ENCODE peak calls at places on chromosome 20, in five cellular contexts. One of them, this sample, is unnamed.

GRCh38 chr20:49344975-49345374 is 67.1 kb upstream of the ZNFX1 start:
- DNase-seq in H1: no peak
- DNase-seq in GM12878: no peak
- DNase-seq in SK-N-SH: peak; percentile 39
- DNase-seq in HCT116: no peak
- DNase-seq in this sample: no peak

GRCh38 chr20:41308290-41308691 is 9.2 kb downstream of the ZHX3 start:
- DNase-seq in SK-N-SH: no peak
- DNase-seq in HCT116: no peak
- DNase-seq in H1: no peak
- DNase-seq in GM12878: no peak
- DNase-seq in this sample: no peak

GRCh38 chr20:43440531-43440930 is 17.2 kb upstream of the SRSF6 start:
- DNase-seq in HCT116: no peak
- DNase-seq in GM12878: no peak
- DNase-seq in H1: no peak
- DNase-seq in SK-N-SH: no peak
- DNase-seq in this sample: no peak

GRCh38 chr20:34240698-34241615 is at the start of gene ASIP:
- DNase-seq in SK-N-SH: no peak
- DNase-seq in H1: no peak
- DNase-seq in GM12878: no peak
- DNase-seq in HCT116: no peak
- DNase-seq in this sample: no peak

GRCh38 chr20:33719277-33719988 is 677 bp downstream of the PXMP4 start:
- DNase-seq in GM12878: no peak
- DNase-seq in SK-N-SH: no peak
- DNase-seq in HCT116: no peak
- DNase-seq in H1: no peak
- DNase-seq in this sample: no peak

GRCh38 chr20:57785720-57786119 is 75.9 kb upstream of the PMEPA1 start:
- DNase-seq in HCT116: no peak
- DNase-seq in H1: no peak
- DNase-seq in GM12878: no peak
- DNase-seq in SK-N-SH: no peak
- DNase-seq in this sample: no peak

GRCh38 chr20:51799586-51799985 is 2.7 kb downstream of the SALL4 start:
- DNase-seq in H1: no peak
- DNase-seq in HCT116: no peak
- DNase-seq in GM12878: no peak
- DNase-seq in SK-N-SH: no peak
- DNase-seq in this sample: no peak

GRCh38 chr20:49792006-49792405 is 20.6 kb upstream of the SLC9A8 start:
- DNase-seq in H1: no peak
- DNase-seq in SK-N-SH: no peak
- DNase-seq in HCT116: no peak
- DNase-seq in GM12878: no peak
- DNase-seq in this sample: no peak

GRCh38 chr20:9422335-9422734 is 92.1 kb upstream of the LAMP5 start:
- DNase-seq in SK-N-SH: no peak
- DNase-seq in HCT116: no peak
- DNase-seq in GM12878: no peak
- DNase-seq in H1: no peak
- DNase-seq in this sample: no peak

GRCh38 chr20:38290829-38291581 is 13.0 kb upstream of the BPI start:
- DNase-seq in SK-N-SH: peak; percentile 42
- DNase-seq in HCT116: no peak
- DNase-seq in GM12878: no peak
- DNase-seq in H1: peak; percentile 74
- DNase-seq in this sample: no peak

GRCh38 chr20:25277051-25277801 is 29.3 kb downstream of the PYGB start:
- DNase-seq in HCT116: no peak
- DNase-seq in SK-N-SH: no peak
- DNase-seq in GM12878: no peak
- DNase-seq in H1: peak; percentile 39
- DNase-seq in this sample: no peak

GRCh38 chr20:36401336-36401735 is 95.2 kb downstream of the DLGAP4 start:
- DNase-seq in GM12878: no peak
- DNase-seq in H1: no peak
- DNase-seq in HCT116: no peak
- DNase-seq in SK-N-SH: peak; percentile 49
- DNase-seq in this sample: no peak

GRCh38 chr20:49989234-49990065 is 6.7 kb downstream of the SNAI1 start:
- DNase-seq in H1: peak; percentile 59
- DNase-seq in SK-N-SH: peak; percentile 71
- DNase-seq in HCT116: no peak
- DNase-seq in GM12878: no peak
- DNase-seq in this sample: no peak

GRCh38 chr20:24878657-24879056 is 70.4 kb upstream of the CST7 start:
- DNase-seq in SK-N-SH: no peak
- DNase-seq in H1: no peak
- DNase-seq in GM12878: no peak
- DNase-seq in HCT116: no peak
- DNase-seq in this sample: no peak

GRCh38 chr20:33650753-33651561 is 11.2 kb upstream of the C20orf144 start:
- DNase-seq in GM12878: no peak
- DNase-seq in H1: no peak
- DNase-seq in SK-N-SH: no peak
- DNase-seq in HCT116: no peak
- DNase-seq in this sample: no peak

GRCh38 chr20:52828199-52828598 is 144.0 kb upstream of the TSHZ2 start:
- DNase-seq in SK-N-SH: no peak
- DNase-seq in H1: no peak
- DNase-seq in HCT116: no peak
- DNase-seq in GM12878: no peak
- DNase-seq in this sample: no peak

GRCh38 chr20:25540273-25540672 is 45.1 kb downstream of the NINL start:
- DNase-seq in HCT116: peak; percentile 16
- DNase-seq in SK-N-SH: no peak
- DNase-seq in H1: no peak
- DNase-seq in GM12878: no peak
- DNase-seq in this sample: no peak

GRCh38 chr20:346640-347316 is at the start of gene NRSN2:
- DNase-seq in HCT116: no peak
- DNase-seq in GM12878: no peak
- DNase-seq in SK-N-SH: peak; percentile 89
- DNase-seq in H1: peak; percentile 74
- DNase-seq in this sample: no peak
- TF ChIP-seq SIN3A in HCT116: no peak
- TF ChIP-seq SIN3A in GM12878: peak; percentile 20
- TF ChIP-seq SIN3A in SK-N-SH: peak; percentile 20
- TF ChIP-seq SIN3A in H1: peak; percentile 64
- TF ChIP-seq SIN3A in this sample: peak; percentile 52

DNA sequence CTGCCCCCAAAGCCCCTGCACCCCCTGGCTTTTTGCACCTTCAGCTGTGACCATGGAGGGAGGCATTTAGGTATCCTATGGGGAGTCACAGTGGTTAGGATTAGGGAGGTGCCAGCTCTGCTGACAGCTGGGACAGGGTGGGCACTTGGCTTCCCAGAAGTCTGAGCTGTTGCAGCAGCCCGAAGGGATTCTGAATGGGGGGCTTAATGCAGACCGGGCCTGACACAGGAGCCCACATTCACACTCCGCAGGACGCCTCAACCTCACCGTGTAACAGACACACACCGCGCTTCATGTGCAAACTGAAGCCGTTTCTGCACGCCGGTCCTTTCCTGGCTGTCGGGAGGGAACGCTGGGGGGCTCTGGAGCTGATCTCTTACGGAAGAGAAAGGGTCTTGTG is 1.9 kb downstream of the EBF4 start:
- DNase-seq in GM12878: no peak
- DNase-seq in SK-N-SH: no peak
- DNase-seq in H1: no peak
- DNase-seq in HCT116: no peak
- DNase-seq in this sample: no peak
- H3K27me3 ChIP-seq in GM12878: peaks cover 26% of the 10 kb centered on the region
- H3K27me3 ChIP-seq in SK-N-SH: no peaks in the 10 kb centered on the region
- H3K27me3 ChIP-seq in H1: peaks cover 66% of the 10 kb centered on the region
- H3K27me3 ChIP-seq in HCT116: no peaks in the 10 kb centered on the region
- H3K27me3 ChIP-seq in this sample: no peaks in the 10 kb centered on the region

DNA sequence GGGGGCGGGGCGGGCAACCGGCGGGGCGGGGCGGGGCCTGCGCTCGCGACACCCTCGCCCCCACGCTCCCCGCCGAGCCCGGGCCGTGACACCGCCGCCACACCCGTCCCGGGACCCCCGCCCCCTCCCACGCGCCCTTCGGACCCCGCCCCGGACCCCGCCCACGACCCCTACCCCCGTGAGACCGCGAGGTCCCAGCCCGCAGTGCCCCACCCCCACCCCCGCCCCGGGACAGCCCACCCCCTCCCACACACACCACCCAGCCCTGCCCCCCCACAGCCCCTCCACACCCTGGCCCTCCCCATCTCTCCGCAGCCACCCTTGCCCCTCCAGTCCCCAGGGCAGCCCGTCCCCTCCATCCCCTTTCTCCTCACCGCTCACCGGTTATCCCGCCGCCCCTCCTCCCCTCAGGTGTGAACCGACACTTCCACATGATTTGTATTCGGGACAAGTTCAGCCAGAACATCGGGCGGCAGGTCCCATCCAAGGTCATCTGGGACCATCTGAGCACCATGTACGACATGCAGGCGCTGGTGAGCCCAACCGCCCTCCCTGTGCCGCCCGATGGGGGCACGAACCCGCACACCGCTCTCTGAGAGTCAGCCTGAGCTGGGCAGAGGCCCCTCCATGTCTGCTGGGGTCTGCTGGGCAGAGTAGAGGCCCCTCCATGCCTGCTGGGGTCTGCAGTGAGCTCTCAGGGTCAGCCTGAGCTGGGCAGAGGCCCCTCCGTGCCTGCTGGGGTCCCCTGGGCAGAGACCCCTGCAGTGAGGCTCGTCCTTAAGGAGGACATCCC is 622 bp downstream of the MRGBP start:
- DNase-seq in H1: no peak
- DNase-seq in GM12878: no peak
- DNase-seq in HCT116: no peak
- DNase-seq in SK-N-SH: no peak
- DNase-seq in this sample: no peak
- TF ChIP-seq SIN3A in H1: no peak
- TF ChIP-seq SIN3A in GM12878: no peak
- TF ChIP-seq SIN3A in HCT116: no peak
- TF ChIP-seq SIN3A in SK-N-SH: no peak
- TF ChIP-seq SIN3A in this sample: no peak

GRCh38 chr20:801678-802077 is 31.8 kb upstream of the FAM110A start:
- DNase-seq in HCT116: no peak
- DNase-seq in GM12878: no peak
- DNase-seq in SK-N-SH: no peak
- DNase-seq in H1: no peak
- DNase-seq in this sample: no peak

DNA sequence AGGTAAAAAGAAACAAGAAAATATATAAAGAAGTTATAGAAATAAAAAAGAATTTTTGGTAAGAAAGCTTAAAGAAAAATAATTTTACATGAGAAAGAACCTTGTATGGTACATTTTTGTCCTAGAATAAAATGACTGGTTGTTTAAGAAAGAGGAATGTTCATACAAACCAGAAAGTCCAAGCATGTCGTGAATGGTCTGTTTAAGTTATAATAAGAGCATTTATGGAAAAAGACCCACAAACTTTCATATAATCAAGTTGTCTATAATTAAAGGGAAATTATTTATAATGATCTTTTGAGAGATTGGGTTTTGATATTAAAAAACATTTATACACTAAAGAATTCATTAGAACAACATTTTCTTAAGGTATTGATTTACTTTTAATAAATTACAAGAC is 27.8 kb upstream of the FAM110A start:
- DNase-seq in SK-N-SH: no peak
- DNase-seq in HCT116: peak; percentile 48
- DNase-seq in GM12878: no peak
- DNase-seq in H1: no peak
- DNase-seq in this sample: no peak
- H3K27me3 ChIP-seq in SK-N-SH: no peaks in the 10 kb centered on the region
- H3K27me3 ChIP-seq in HCT116: no peaks in the 10 kb centered on the region
- H3K27me3 ChIP-seq in GM12878: no peaks in the 10 kb centered on the region
- H3K27me3 ChIP-seq in H1: no peaks in the 10 kb centered on the region
- H3K27me3 ChIP-seq in this sample: no peaks in the 10 kb centered on the region